ENCODE peak calls at places on chromosome 4, in six cellular contexts. X is right lobe of liver, A is neural crest cell, P is PC-3, M is ACHN, L is HT-29. F is an unnamed sample.
A peak's percentile ranks its signal among the peaks of the same experiment; 100 is the strongest.

GRCh38 chr4:24642941-24643628 is 58.7 kb upstream of the DHX15 start:
- DNase-seq in X (no peak), A (no peak), M (peak; percentile 97), L (peak; percentile 74), P (peak; percentile 5), F (peak; percentile 87)

GRCh38 chr4:98510757-98511517 is 147.5 kb downstream of the TSPAN5 start:
- DNase-seq in X (no peak), M (no peak), P (no peak), L (no peak), A (no peak), F (no peak)

GRCh38 chr4:177404980-177405379 is 37.3 kb downstream of the AGA start:
- DNase-seq in A (no peak), L (no peak), M (no peak), P (no peak), X (no peak), F (peak; percentile 25)

GRCh38 chr4:40055873-40056721 is 553 bp upstream of the N4BP2 start:
- DNase-seq in M (peak; percentile 82), X (peak; percentile 81), P (peak; percentile 72), A (peak; percentile 63), L (peak; percentile 74), F (no peak)

GRCh38 chr4:79492148-79492547 is 84.1 kb upstream of the GK2 start:
- DNase-seq in M (no peak), L (no peak), A (no peak), P (no peak), X (no peak), F (no peak)

GRCh38 chr4:142091085-142091513 is 454.7 kb downstream of the IL15 start:
- DNase-seq in M (peak; percentile 71), L (no peak), A (no peak), P (peak; percentile 79), X (no peak), F (peak; percentile 93)

GRCh38 chr4:147492761-147493160 is 11.9 kb downstream of the EDNRA start:
- DNase-seq in X (no peak), A (no peak), M (no peak), L (no peak), P (no peak), F (no peak)

GRCh38 chr4:98728433-98728832 is 70.0 kb upstream of the TSPAN5 start:
- DNase-seq in A (no peak), L (no peak), P (peak; percentile 85), M (no peak), X (no peak), F (no peak)

GRCh38 chr4:1463927-1464540 is 57.8 kb upstream of the NKX1-1 start:
- DNase-seq in A (no peak), M (no peak), L (no peak), X (no peak), P (no peak), F (no peak)

GRCh38 chr4:158644755-158645154 is 26.9 kb downstream of the C4orf46 start:
- DNase-seq in X (no peak), A (no peak), M (no peak), P (no peak), L (no peak), F (no peak)

GRCh38 chr4:148998719-148999118 is 556.5 kb upstream of the NR3C2 start:
- DNase-seq in X (no peak), A (no peak), L (peak; percentile 35), P (peak; percentile 50), M (peak; percentile 27), F (no peak)

F was measured in epithelial cell of proximal tubule.